ENCODE peak calls at places on chromosomes 5 and 9, in six cellular contexts. C is ovary, Q is A549, K is breast epithelium, D is heart left ventricle, S is stomach. T is an unnamed sample.

GRCh38 chr5:55509768-55510522 is 24.8 kb downstream of the PLPP1 start:
- DNase-seq in K (no peak), Q (no peak), C (no peak), D (no peak), S (no peak), T (no peak)

GRCh38 chr9:18534611-18535010 is 60.7 kb downstream of the ADAMTSL1 start:
- DNase-seq in C (no peak), D (no peak), K (no peak), S (no peak), Q (no peak), T (no peak)

GRCh38 chr5:112183103-112183634 is 235.9 kb downstream of the EPB41L4A start:
- DNase-seq in C (no peak), S (no peak), D (no peak), K (no peak), Q (peak; percentile 26), T (no peak)

GRCh38 chr9:4555251-4555650 is 65.0 kb downstream of the SLC1A1 start:
- DNase-seq in S (no peak), Q (no peak), C (no peak), K (no peak), D (peak; percentile 32), T (peak; percentile 40)

GRCh38 chr5:113047234-113047633 is 70.6 kb downstream of the DCP2 start:
- DNase-seq in D (no peak), K (no peak), Q (peak; percentile 50), S (no peak), C (no peak), T (peak; percentile 47)

GRCh38 chr5:104297076-104297475 is 734.5 kb upstream of the NUDT12 start:
- DNase-seq in C (no peak), D (no peak), Q (no peak), K (no peak), S (no peak), T (no peak)

GRCh38 chr5:3288325-3288724 is 307.3 kb upstream of the IRX1 start:
- DNase-seq in Q (no peak), D (no peak), S (no peak), K (no peak), C (no peak), T (no peak)

GRCh38 chr5:137137013-137137632 is 362.0 kb downstream of the SPOCK1 start:
- DNase-seq in D (no peak), C (no peak), K (no peak), S (no peak), Q (no peak), T (no peak)

GRCh38 chr5:59999056-59999455 is 105.5 kb upstream of the PDE4D start:
- DNase-seq in Q (no peak), D (no peak), C (no peak), S (no peak), K (no peak), T (no peak)

GRCh38 chr9:132669636-132670358 is at the start of gene DDX31:
- DNase-seq in S (peak; percentile 83), D (peak; percentile 88), K (peak; percentile 79), C (peak; percentile 80), Q (peak; percentile 86), T (peak; percentile 89)

GRCh38 chr5:54524704-54525103 is 7.1 kb downstream of the SNX18 start:
- DNase-seq in S (peak; percentile 50), Q (no peak), C (peak; percentile 33), D (peak; percentile 53), K (no peak), T (peak; percentile 52)

GRCh38 chr5:153523196-153523595 is 32.7 kb downstream of the GRIA1 start:
- DNase-seq in S (no peak), C (no peak), D (no peak), Q (no peak), K (no peak), T (no peak)

GRCh38 chr5:145350501-145350900 is 484.6 kb downstream of the PRELID2 start:
- DNase-seq in C (no peak), K (no peak), Q (no peak), S (no peak), D (no peak), T (no peak)

GRCh38 chr5:146103594-146103993 is 1.8 kb downstream of the PLAC8L1 start:
- DNase-seq in C (no peak), K (no peak), Q (no peak), D (no peak), S (no peak), T (no peak)

DNA sequence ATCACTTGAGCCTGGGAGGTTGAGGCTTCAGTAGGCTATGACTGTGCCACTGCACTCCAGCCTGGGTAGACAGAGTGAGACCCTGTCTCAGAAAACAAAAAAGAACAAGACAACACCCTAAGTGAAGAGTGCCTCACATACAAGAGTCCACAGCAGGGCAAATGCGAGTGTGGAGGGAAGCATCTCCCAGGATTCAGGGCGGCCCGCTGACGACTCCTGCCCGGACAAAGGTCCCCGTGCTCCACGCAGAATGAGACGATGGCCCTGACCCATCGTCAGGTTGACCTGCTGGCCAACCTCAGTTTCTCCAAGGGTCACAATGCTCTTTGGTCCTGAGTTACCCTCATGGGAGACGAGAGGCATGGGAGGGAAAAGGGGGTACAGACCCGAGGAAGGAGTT is 18.3 kb downstream of the MRNIP start:
- DNase-seq in K (no peak), C (no peak), S (no peak), Q (no peak), D (no peak), T (peak; percentile 35)
- TF ChIP-seq POLR2A in K (no peak), C (no peak), S (no peak), Q (no peak), D (no peak), T (no peak)

GRCh38 chr5:95845401-95845800 is 22.9 kb upstream of the GLRX start:
- DNase-seq in S (no peak), Q (no peak), K (no peak), D (no peak), C (no peak), T (no peak)
- TF ChIP-seq CTCF in S (no peak), Q (no peak), K (no peak), D (no peak), C (no peak), T (no peak)

DNA sequence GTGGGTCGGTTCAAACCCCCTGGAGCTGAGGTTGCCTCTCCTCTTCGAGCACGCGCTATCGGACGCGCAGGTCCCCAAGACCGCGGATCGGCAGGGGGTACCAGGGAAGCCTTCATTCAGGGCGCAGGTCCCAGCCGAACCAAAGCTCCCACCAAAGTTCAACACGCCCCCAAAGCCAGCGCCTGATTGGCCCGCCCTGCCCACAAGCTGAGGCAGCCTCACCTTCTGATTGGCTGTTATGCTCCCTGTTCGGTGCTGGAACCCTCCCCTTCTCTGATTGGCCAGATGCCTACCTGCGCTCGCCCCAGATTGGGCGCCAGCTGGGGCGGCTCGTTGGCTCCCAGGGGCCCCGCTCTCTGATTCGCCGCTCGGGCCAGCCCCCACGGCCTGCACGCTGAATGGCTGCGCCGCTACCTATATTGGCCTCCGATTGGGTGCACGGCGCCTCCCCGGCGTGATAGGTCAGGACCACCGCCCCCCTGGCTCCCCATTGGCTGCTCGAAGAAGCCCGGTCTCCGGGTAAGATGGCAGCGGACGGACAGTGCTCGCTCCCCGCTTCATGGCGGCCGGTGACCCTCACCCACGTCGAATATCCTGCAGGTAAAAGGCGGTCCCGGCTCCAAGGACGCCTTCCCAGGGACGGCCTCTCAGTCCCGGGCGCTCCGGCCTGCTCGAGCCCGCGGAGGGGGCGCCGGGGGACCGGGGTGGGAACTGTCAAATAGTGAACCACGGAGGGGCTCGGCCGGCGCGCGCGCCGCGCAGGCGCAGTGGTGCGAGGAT is at the start of gene DOLPP1:
- DNase-seq in Q (peak; percentile 99), K (peak; percentile 100), C (peak; percentile 98), S (peak; percentile 99), D (peak; percentile 99), T (peak; percentile 100)
- TF ChIP-seq POLR2A in Q (peak; percentile 60), K (peak; percentile 63), C (peak; percentile 48), S (no peak), D (peak; percentile 53), T (peak; percentile 39)

DNA sequence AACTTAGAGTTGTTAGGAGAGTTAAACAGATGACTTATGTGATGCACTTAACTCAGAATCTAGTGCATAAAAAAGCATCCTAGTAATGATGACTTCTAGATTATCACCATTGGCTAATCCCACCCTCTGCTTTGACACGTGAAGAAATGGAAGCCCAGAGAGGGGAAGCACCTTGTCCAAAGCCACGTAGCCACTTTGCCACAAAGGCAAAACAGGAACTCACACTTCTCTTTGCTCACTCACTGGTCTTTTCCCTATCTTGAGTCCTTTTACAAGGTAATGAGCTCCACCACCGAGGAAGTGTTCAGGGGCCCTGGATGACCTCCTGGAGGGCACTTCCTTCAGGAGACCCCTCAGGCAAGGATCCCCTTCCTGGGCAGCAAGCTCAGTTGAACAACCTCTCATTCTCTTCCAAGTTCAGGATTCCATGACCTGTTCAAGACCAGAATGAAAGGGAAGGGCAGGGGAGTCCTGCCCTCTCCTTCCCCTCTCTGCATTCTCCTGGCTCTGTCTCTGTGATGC is 89.7 kb downstream of the HRH2 start:
- DNase-seq in S (no peak), D (no peak), K (no peak), C (no peak), Q (no peak), T (no peak)
- TF ChIP-seq CTCF in S (no peak), D (no peak), K (no peak), C (no peak), Q (no peak), T (no peak)

DNA sequence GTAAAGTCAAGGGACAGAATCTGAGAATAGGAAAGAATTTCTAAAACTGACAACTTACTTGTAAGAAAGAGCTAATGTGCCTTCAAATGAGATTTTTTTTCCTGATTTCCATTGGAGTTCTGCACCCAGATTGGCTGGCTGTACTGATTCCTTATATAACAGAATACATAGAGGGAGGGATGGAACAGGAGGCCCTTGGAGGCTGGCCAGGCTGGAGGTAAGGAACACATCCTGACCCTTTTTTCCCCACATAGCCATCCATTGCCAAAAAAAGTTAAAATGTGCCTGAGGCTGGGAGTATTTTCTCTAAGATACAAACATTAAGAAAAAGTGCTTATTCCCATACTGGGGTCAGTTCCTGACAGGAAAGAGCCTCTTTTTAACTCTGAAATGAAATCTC is 27.3 kb upstream of the IFNA14 start:
- DNase-seq in S (no peak), Q (no peak), D (no peak), K (no peak), C (no peak), T (no peak)
- TF ChIP-seq POLR2A in S (no peak), Q (no peak), D (no peak), K (no peak), C (no peak), T (no peak)

T was measured in adrenal gland.